ENCODE peak calls at places on chromosomes 16 and 17, in seven cellular contexts. One of them, this sample, is unnamed.

GRCh38 chr17:81487487-81488275 is 24.9 kb downstream of the ACTG1 start:
- DNase-seq in tibial nerve: peak; percentile 64
- DNase-seq in A549: peak; percentile 98
- DNase-seq in esophagus muscularis mucosa: no peak
- DNase-seq in ovary: peak; percentile 88
- DNase-seq in stomach: peak; percentile 85
- DNase-seq in sigmoid colon: peak; percentile 90
- DNase-seq in this sample: peak; percentile 79

GRCh38 chr17:19958023-19958422 is 19.6 kb downstream of the AKAP10 start:
- DNase-seq in stomach: no peak
- DNase-seq in A549: peak; percentile 76
- DNase-seq in ovary: no peak
- DNase-seq in tibial nerve: no peak
- DNase-seq in esophagus muscularis mucosa: no peak
- DNase-seq in sigmoid colon: no peak
- DNase-seq in this sample: no peak

GRCh38 chr17:58968662-58969061 is 138.0 kb downstream of the TRIM37 start:
- DNase-seq in tibial nerve: no peak
- DNase-seq in ovary: no peak
- DNase-seq in A549: no peak
- DNase-seq in sigmoid colon: no peak
- DNase-seq in stomach: no peak
- DNase-seq in esophagus muscularis mucosa: no peak
- DNase-seq in this sample: no peak

GRCh38 chr17:77817953-77818352 is 140.6 kb upstream of the TNRC6C start:
- DNase-seq in tibial nerve: no peak
- DNase-seq in ovary: no peak
- DNase-seq in stomach: no peak
- DNase-seq in esophagus muscularis mucosa: no peak
- DNase-seq in sigmoid colon: no peak
- DNase-seq in A549: no peak
- DNase-seq in this sample: no peak

GRCh38 chr17:30915833-30916611 is 5.7 kb upstream of the ADAP2 start:
- DNase-seq in esophagus muscularis mucosa: no peak
- DNase-seq in A549: no peak
- DNase-seq in tibial nerve: no peak
- DNase-seq in sigmoid colon: no peak
- DNase-seq in stomach: no peak
- DNase-seq in ovary: no peak
- DNase-seq in this sample: no peak

GRCh38 chr17:7586673-7587419 is 3.0 kb downstream of the SOX15 start:
- DNase-seq in ovary: no peak
- DNase-seq in A549: peak; percentile 85
- DNase-seq in sigmoid colon: no peak
- DNase-seq in stomach: peak; percentile 54
- DNase-seq in esophagus muscularis mucosa: no peak
- DNase-seq in tibial nerve: no peak
- DNase-seq in this sample: peak; percentile 64

GRCh38 chr16:88921603-88921995 is 55.1 kb upstream of the PABPN1L start:
- DNase-seq in sigmoid colon: no peak
- DNase-seq in tibial nerve: no peak
- DNase-seq in ovary: no peak
- DNase-seq in esophagus muscularis mucosa: no peak
- DNase-seq in stomach: no peak
- DNase-seq in A549: no peak
- DNase-seq in this sample: no peak

GRCh38 chr17:57785032-57785431 is 39.9 kb upstream of the CCDC182 start:
- DNase-seq in A549: no peak
- DNase-seq in tibial nerve: no peak
- DNase-seq in ovary: no peak
- DNase-seq in esophagus muscularis mucosa: no peak
- DNase-seq in stomach: no peak
- DNase-seq in sigmoid colon: peak; percentile 66
- DNase-seq in this sample: peak; percentile 13

GRCh38 chr17:39222866-39223834 is 2.6 kb downstream of the STAC2 start:
- DNase-seq in tibial nerve: no peak
- DNase-seq in sigmoid colon: no peak
- DNase-seq in A549: no peak
- DNase-seq in stomach: no peak
- DNase-seq in ovary: no peak
- DNase-seq in esophagus muscularis mucosa: no peak
- DNase-seq in this sample: no peak

GRCh38 chr16:83456934-83457333 is 350.8 kb upstream of the HSBP1 start:
- DNase-seq in sigmoid colon: no peak
- DNase-seq in A549: no peak
- DNase-seq in stomach: no peak
- DNase-seq in esophagus muscularis mucosa: no peak
- DNase-seq in ovary: no peak
- DNase-seq in tibial nerve: no peak
- DNase-seq in this sample: no peak

GRCh38 chr16:5560084-5560483 is 462.5 kb upstream of the EEF2KMT start:
- DNase-seq in ovary: no peak
- DNase-seq in stomach: no peak
- DNase-seq in esophagus muscularis mucosa: no peak
- DNase-seq in sigmoid colon: no peak
- DNase-seq in tibial nerve: no peak
- DNase-seq in A549: no peak
- DNase-seq in this sample: no peak

GRCh38 chr17:79079421-79080200 is 5.0 kb downstream of the ENGASE start:
- DNase-seq in tibial nerve: no peak
- DNase-seq in ovary: peak; percentile 26
- DNase-seq in stomach: no peak
- DNase-seq in esophagus muscularis mucosa: no peak
- DNase-seq in sigmoid colon: no peak
- DNase-seq in A549: no peak
- DNase-seq in this sample: no peak

GRCh38 chr17:10077561-10078299 is 120.7 kb downstream of the GAS7 start:
- DNase-seq in ovary: no peak
- DNase-seq in stomach: no peak
- DNase-seq in tibial nerve: no peak
- DNase-seq in A549: no peak
- DNase-seq in esophagus muscularis mucosa: no peak
- DNase-seq in sigmoid colon: peak; percentile 36
- DNase-seq in this sample: no peak

GRCh38 chr16:3355589-3355988 is at the start of gene OR2C1:
- DNase-seq in stomach: no peak
- DNase-seq in ovary: no peak
- DNase-seq in tibial nerve: no peak
- DNase-seq in esophagus muscularis mucosa: no peak
- DNase-seq in A549: no peak
- DNase-seq in sigmoid colon: no peak
- DNase-seq in this sample: no peak

GRCh38 chr17:8382052-8382879 is 727 bp downstream of the RPL26 start:
- DNase-seq in ovary: no peak
- DNase-seq in tibial nerve: no peak
- DNase-seq in A549: peak; percentile 24
- DNase-seq in stomach: no peak
- DNase-seq in esophagus muscularis mucosa: no peak
- DNase-seq in sigmoid colon: no peak
- DNase-seq in this sample: no peak

GRCh38 chr16:19382887-19383816 is 34.5 kb upstream of the TMC5 start:
- DNase-seq in ovary: no peak
- DNase-seq in A549: no peak
- DNase-seq in sigmoid colon: no peak
- DNase-seq in esophagus muscularis mucosa: no peak
- DNase-seq in tibial nerve: no peak
- DNase-seq in stomach: peak; percentile 44
- DNase-seq in this sample: no peak

GRCh38 chr17:79026345-79027273 is 2.6 kb downstream of the C1QTNF1 start:
- DNase-seq in ovary: peak; percentile 77
- DNase-seq in tibial nerve: no peak
- DNase-seq in sigmoid colon: peak; percentile 70
- DNase-seq in A549: peak; percentile 86
- DNase-seq in stomach: peak; percentile 24
- DNase-seq in esophagus muscularis mucosa: no peak
- DNase-seq in this sample: peak; percentile 56

GRCh38 chr16:72974142-72974769 is 73.7 kb downstream of the ZFHX3 start:
- DNase-seq in ovary: no peak
- DNase-seq in tibial nerve: no peak
- DNase-seq in stomach: peak; percentile 60
- DNase-seq in A549: no peak
- DNase-seq in esophagus muscularis mucosa: no peak
- DNase-seq in sigmoid colon: no peak
- DNase-seq in this sample: no peak

GRCh38 chr16:67917140-67917851 is 14.4 kb downstream of the CTRL start:
- DNase-seq in stomach: no peak
- DNase-seq in A549: no peak
- DNase-seq in esophagus muscularis mucosa: no peak
- DNase-seq in sigmoid colon: no peak
- DNase-seq in tibial nerve: no peak
- DNase-seq in ovary: peak; percentile 60
- DNase-seq in this sample: no peak

GRCh38 chr16:75570351-75571104 is 4.3 kb downstream of the GABARAPL2 start:
- DNase-seq in tibial nerve: no peak
- DNase-seq in stomach: no peak
- DNase-seq in ovary: no peak
- DNase-seq in sigmoid colon: no peak
- DNase-seq in A549: no peak
- DNase-seq in esophagus muscularis mucosa: no peak
- DNase-seq in this sample: no peak

GRCh38 chr17:43070872-43071271 is 45.8 kb downstream of the RND2 start:
- DNase-seq in esophagus muscularis mucosa: no peak
- DNase-seq in tibial nerve: no peak
- DNase-seq in ovary: no peak
- DNase-seq in sigmoid colon: no peak
- DNase-seq in stomach: no peak
- DNase-seq in A549: no peak
- DNase-seq in this sample: no peak

GRCh38 chr17:43070257-43070656 is 45.2 kb downstream of the RND2 start:
- DNase-seq in sigmoid colon: no peak
- DNase-seq in stomach: no peak
- DNase-seq in ovary: no peak
- DNase-seq in A549: no peak
- DNase-seq in tibial nerve: no peak
- DNase-seq in esophagus muscularis mucosa: no peak
- DNase-seq in this sample: no peak

GRCh38 chr17:43069368-43069898 is 44.4 kb downstream of the RND2 start:
- DNase-seq in sigmoid colon: no peak
- DNase-seq in ovary: no peak
- DNase-seq in tibial nerve: no peak
- DNase-seq in A549: no peak
- DNase-seq in stomach: no peak
- DNase-seq in esophagus muscularis mucosa: no peak
- DNase-seq in this sample: no peak

GRCh38 chr17:43068570-43069367 is 43.7 kb downstream of the RND2 start:
- DNase-seq in esophagus muscularis mucosa: no peak
- DNase-seq in tibial nerve: no peak
- DNase-seq in A549: no peak
- DNase-seq in stomach: no peak
- DNase-seq in ovary: no peak
- DNase-seq in sigmoid colon: no peak
- DNase-seq in this sample: no peak
- TF ChIP-seq EP300 in esophagus muscularis mucosa: no peak
- TF ChIP-seq EP300 in tibial nerve: no peak
- TF ChIP-seq EP300 in A549: no peak
- TF ChIP-seq EP300 in stomach: no peak
- TF ChIP-seq EP300 in ovary: no peak
- TF ChIP-seq EP300 in sigmoid colon: no peak
- TF ChIP-seq EP300 in this sample: no peak

DNA sequence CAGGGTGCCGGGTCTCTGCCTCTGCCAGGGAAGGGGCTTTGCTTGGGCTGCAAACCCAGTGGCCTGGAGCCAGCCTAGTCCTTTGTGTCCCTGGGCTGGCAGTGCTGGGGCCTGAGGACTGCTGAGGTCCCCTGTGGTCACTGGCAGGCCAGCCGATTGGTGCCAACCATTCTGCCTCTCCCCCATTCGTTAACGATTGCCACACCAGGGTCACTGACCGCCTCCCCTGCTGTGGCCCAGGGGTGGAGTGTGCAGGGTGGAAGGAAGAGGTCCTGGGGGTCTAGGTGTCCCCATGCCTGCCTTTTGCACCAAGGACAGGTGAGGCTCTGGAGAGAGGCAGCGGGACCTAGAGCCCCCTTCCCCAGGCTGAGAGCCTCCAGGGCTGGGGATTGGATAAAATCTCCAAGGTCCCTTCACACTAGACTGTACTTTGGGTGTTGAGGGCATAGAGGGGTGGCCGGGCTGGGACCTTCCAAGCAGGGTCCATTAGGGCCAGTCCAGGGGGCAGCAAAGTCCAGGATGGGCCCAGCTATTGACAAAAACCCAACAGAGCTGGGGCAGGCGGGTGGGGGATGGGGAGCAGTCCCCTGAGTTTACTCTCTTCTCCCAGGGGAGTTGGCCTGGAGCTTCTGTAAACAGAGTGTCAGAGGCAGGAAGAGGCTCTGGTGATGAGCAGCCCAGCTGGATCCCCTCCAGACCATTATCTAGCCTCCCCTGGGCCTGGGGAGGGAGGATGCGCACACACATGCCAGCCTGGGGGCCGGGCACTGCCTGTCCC is 1.1 kb downstream of the VASN start:
- DNase-seq in tibial nerve: no peak
- DNase-seq in esophagus muscularis mucosa: no peak
- DNase-seq in A549: peak; percentile 54
- DNase-seq in ovary: peak; percentile 63
- DNase-seq in stomach: peak; percentile 54
- DNase-seq in sigmoid colon: peak; percentile 87
- DNase-seq in this sample: no peak
- TF ChIP-seq EP300 in tibial nerve: no peak
- TF ChIP-seq EP300 in esophagus muscularis mucosa: no peak
- TF ChIP-seq EP300 in A549: no peak
- TF ChIP-seq EP300 in ovary: no peak
- TF ChIP-seq EP300 in stomach: no peak
- TF ChIP-seq EP300 in sigmoid colon: no peak
- TF ChIP-seq EP300 in this sample: no peak

GRCh38 chr16:69565611-69566436 is at the start of gene NFAT5:
- DNase-seq in sigmoid colon: peak; percentile 95
- DNase-seq in tibial nerve: peak; percentile 91
- DNase-seq in ovary: peak; percentile 96
- DNase-seq in stomach: peak; percentile 92
- DNase-seq in A549: peak; percentile 72
- DNase-seq in esophagus muscularis mucosa: peak; percentile 96
- DNase-seq in this sample: peak; percentile 91
- TF ChIP-seq EP300 in sigmoid colon: no peak
- TF ChIP-seq EP300 in tibial nerve: peak; percentile 96
- TF ChIP-seq EP300 in ovary: no peak
- TF ChIP-seq EP300 in stomach: no peak
- TF ChIP-seq EP300 in A549: no peak
- TF ChIP-seq EP300 in esophagus muscularis mucosa: no peak
- TF ChIP-seq EP300 in this sample: no peak

DNA sequence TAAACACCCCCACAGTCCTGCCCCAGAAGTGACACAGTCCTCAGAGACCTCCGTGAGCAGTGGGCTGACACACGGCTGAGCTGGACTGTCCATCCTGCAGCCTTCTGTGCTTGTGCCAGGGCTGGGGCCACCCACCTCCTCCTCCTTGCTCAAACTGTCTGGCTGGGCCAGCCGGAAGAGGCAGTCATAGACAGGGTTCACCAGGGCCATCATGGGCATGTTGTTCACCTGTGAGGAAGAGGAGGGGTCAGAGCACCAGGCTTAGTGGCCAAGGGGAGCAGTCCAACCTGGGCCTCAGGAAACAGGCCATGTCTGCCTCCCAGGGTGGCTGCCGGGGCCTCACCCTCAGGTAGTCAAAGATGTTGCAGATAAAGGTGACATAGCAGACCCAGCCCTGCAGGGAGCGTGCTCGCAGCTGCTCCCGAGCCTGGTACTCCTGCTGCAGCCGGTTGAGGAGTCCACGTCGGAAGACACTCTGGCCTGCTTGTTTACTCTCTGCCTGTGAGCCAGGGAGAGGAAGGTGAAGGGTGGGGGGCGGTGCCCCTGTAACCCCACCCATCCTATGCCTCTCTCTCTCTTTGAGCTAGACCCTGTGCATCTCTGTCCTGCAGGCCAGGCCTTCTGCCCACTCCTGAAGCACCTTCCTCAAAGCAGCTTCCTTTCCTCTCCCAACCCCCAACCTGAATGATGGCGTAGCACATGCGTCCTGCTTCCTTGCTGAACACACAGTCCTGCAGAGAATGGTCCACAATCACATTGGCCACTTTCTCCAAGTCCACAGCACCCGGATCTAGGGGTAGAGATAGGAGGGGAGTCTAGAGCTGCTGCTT is 3.4 kb downstream of the MIF4GD start:
- DNase-seq in A549: no peak
- DNase-seq in tibial nerve: no peak
- DNase-seq in sigmoid colon: no peak
- DNase-seq in esophagus muscularis mucosa: no peak
- DNase-seq in stomach: no peak
- DNase-seq in ovary: no peak
- DNase-seq in this sample: peak; percentile 66
- TF ChIP-seq EP300 in A549: no peak
- TF ChIP-seq EP300 in tibial nerve: no peak
- TF ChIP-seq EP300 in sigmoid colon: no peak
- TF ChIP-seq EP300 in esophagus muscularis mucosa: no peak
- TF ChIP-seq EP300 in stomach: no peak
- TF ChIP-seq EP300 in ovary: no peak
- TF ChIP-seq EP300 in this sample: no peak